ENCODE peak calls at places on chromosome 22, in eight cellular contexts. L is natural killer cell; Y is HFF-Myc; I is GM10248; K is thoracic aorta; H is mucosa of descending colon; W is CD8-positive, alpha-beta T cell; S is sigmoid colon. J is an unnamed sample.

GRCh38 chr22:44710474-44711235 is 8.7 kb downstream of the PRR5 start:
- DNase-seq in L (peak), S (no peak), H (peak), K (no peak), Y (no peak), W (peak), I (peak), J (no peak)

GRCh38 chr22:42353883-42354727 is 78.1 kb downstream of the NFAM1 start:
- DNase-seq in K (no peak), L (no peak), W (no peak), S (no peak), Y (peak), H (no peak), I (no peak), J (no peak)

GRCh38 chr22:25572708-25573161 is 8.3 kb downstream of the GRK3 start:
- DNase-seq in I (peak), H (no peak), K (no peak), L (no peak), S (no peak), Y (no peak), W (no peak), J (no peak)

GRCh38 chr22:27933186-27933983 is 14.3 kb upstream of the PITPNB start:
- DNase-seq in H (no peak), S (no peak), K (no peak), L (no peak), W (no peak), Y (no peak), I (no peak), J (no peak)

GRCh38 chr22:25167834-25168601 is 31.6 kb upstream of the CRYBB3 start:
- DNase-seq in I (no peak), S (peak), L (no peak), K (no peak), H (no peak), Y (no peak), W (no peak), J (no peak)

GRCh38 chr22:41565403-41566054 is 4.7 kb downstream of the CSDC2 start:
- DNase-seq in W (no peak), H (no peak), Y (peak), L (no peak), S (peak), I (no peak), K (no peak), J (no peak)

GRCh38 chr22:24695958-24696511 is 78.5 kb downstream of the PIWIL3 start:
- DNase-seq in W (no peak), H (no peak), I (no peak), L (no peak), S (no peak), K (no peak), Y (no peak), J (no peak)

GRCh38 chr22:46108564-46109473 is 41.5 kb upstream of the PPARA start:
- DNase-seq in S (peak), K (no peak), L (no peak), H (no peak), I (no peak), W (no peak), Y (no peak), J (no peak)

GRCh38 chr22:26589367-26589844 is 526 bp downstream of the TPST2 start:
- DNase-seq in L (peak), S (no peak), Y (no peak), H (peak), I (peak), K (no peak), W (no peak), J (peak)

GRCh38 chr22:45273452-45274075 is 11.2 kb upstream of the UPK3A start:
- DNase-seq in I (no peak), K (no peak), H (peak), W (no peak), Y (no peak), L (no peak), S (no peak), J (no peak)

GRCh38 chr22:30556388-30556787 is 9.8 kb upstream of the SEC14L6 start:
- DNase-seq in S (no peak), I (no peak), Y (no peak), L (no peak), K (no peak), W (no peak), H (no peak), J (no peak)
- TF ChIP-seq CTCF in S (no peak), I (no peak), Y (no peak), L (no peak), K (no peak), W (no peak), H (no peak), J (no peak)

DNA sequence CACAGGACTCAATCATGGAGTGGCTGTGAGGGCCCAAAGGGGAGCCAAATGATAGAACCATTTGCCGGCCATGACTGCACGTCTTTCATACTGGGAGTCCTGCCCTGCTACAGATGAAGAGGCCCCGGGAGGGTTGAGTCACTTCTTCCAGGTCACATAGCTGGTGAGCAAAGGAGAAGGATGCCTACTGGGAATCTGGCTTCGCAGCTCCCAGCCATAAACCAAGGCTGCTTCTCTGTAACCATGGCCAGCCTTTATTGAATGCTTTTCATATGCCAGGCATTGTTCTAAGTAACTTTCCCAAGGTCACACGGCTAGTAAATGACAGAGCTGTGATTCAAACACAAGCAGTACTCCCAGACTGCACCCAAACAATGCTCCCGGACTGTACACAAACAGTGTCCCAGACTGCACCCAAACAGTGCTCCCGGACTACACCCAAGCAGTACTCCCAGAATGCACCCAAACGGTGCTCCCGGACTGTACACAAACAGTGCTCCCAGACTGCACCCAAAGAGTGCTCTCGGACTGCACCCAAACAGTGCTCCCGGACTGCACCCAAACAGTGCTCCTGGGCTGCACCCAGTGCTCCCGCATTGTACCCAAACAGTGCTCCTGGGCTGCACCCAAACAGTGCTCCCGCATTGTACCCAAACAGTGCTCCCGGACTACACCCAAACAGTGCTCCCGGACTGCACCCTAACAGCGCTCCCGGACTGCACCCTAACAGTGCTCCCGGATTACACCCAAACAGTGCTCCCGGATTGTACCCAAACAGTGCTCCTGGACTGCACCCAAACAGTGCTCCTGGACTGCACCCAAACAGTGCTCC is 89.8 kb downstream of the FBXO7 start:
- DNase-seq in I (no peak), K (no peak), H (no peak), L (no peak), W (no peak), Y (no peak), S (peak), J (no peak)
- TF ChIP-seq CTCF in I (no peak), K (no peak), H (no peak), L (no peak), W (no peak), Y (no peak), S (no peak), J (no peak)

GRCh38 chr22:20093437-20093836 is 13.4 kb downstream of the DGCR8 start:
- DNase-seq in L (no peak), K (peak), I (no peak), H (peak), S (no peak), W (no peak), Y (no peak), J (no peak)

GRCh38 chr22:20096574-20097420 is 16.8 kb downstream of the DGCR8 start:
- DNase-seq in W (no peak), K (no peak), Y (no peak), H (no peak), L (no peak), I (no peak), S (no peak), J (no peak)

GRCh38 chr22:20094158-20094807 is 14.2 kb downstream of the DGCR8 start:
- DNase-seq in S (no peak), L (no peak), W (no peak), I (no peak), K (no peak), Y (no peak), H (peak), J (no peak)

GRCh38 chr22:20092477-20092854 is 12.4 kb downstream of the DGCR8 start:
- DNase-seq in H (peak), L (no peak), S (no peak), W (no peak), Y (no peak), I (no peak), K (no peak), J (no peak)

GRCh38 chr22:20095521-20095920 is 15.5 kb downstream of the DGCR8 start:
- DNase-seq in S (no peak), K (no peak), H (no peak), I (no peak), L (no peak), Y (no peak), W (no peak), J (no peak)
- TF ChIP-seq CTCF in S (no peak), K (no peak), H (no peak), I (no peak), L (no peak), Y (no peak), W (no peak), J (no peak)

DNA sequence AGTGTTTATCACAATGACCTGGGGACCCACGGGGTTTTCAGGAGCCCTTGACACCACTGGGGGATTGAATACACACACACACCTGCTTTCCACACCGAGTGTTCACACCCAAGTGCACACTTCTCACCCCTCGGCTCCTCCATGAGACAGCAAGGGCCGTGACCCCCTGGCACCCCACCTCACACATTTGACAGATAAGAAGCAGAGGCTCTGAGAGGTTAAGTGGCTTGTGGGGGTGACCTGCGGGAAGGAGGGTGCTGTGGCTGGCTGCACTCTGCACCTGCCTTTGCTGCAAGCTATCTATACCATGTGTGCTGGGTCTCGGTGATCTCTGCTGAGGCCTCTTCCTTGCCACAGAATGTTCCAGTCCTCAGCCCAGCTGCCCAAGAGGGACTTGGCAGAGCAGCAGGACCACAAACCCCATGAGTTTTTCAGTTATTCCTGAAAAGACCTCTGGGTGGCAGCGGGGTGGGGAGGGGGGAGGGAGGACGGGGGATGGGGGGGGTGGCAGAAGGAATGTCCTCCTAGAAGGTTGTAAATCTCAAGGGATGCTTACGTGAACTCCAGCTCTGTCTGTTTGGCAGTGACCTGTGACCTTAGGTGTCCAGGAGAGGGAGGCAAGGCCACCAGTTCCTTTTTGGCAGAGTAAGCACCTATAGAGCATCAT is 47.9 kb upstream of the RFPL3 start:
- DNase-seq in W (no peak), Y (no peak), I (no peak), S (no peak), L (no peak), K (no peak), H (no peak), J (no peak)
- TF ChIP-seq CTCF in W (no peak), Y (no peak), I (no peak), S (no peak), L (no peak), K (no peak), H (no peak), J (no peak)

GRCh38 chr22:23306438-23306921 is 126.2 kb downstream of the BCR start:
- DNase-seq in I (no peak), Y (no peak), K (no peak), S (no peak), W (no peak), L (no peak), H (no peak), J (no peak)
- TF ChIP-seq CTCF in I (no peak), Y (no peak), K (no peak), S (no peak), W (no peak), L (no peak), H (no peak), J (no peak)

DNA sequence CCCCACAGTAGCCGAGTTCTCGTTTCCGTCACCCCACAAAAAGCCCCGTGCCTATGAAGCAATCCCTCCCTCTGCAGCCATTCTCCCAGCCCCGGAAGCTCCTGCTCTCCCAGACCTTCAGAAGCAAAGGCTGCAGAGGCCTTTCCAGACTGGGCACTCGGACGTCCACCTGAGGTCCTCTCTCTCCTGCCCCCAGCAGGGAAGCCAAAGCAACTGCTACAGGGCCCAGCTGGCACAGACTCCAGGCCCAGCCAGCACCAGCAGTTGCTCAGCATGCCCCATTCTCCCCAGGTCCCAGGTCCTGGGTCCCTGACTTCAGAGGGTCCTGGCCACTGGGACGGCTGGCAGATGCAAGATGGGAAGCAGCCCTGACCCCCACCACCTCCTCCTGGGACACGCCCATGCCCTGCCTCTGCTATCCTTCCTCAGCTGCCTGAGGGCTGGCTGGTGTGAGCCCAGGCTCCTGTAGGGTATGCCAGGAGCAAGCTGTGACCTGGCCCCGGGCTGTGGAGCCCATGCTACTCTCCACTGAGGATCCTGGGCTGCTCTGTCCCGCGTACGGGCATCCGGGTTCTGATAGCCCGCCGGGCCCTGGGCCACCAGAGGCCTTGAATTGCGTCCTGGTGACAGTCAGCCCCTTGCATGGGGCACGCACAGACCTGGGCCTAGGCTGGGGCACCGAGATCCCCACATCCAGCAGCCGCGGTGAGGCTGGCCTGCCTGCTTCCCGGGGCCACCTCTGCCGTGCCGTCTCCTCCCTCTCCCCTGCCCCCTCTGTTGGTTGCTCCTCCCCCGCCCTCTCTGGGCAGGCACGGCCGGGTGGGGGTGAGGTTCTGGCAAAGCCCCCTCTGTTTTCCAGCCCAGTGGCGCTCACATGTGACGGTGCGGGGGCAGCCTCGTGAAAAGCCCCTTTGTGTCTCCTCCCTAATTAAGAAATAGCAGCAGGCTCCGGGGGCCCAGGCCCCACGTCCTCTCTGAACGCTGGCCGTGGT is 1310.3 kb downstream of the BRD1 start:
- DNase-seq in I (no peak), S (peak), Y (no peak), K (no peak), L (no peak), H (no peak), W (no peak), J (no peak)
- TF ChIP-seq CTCF in I (no peak), S (no peak), Y (no peak), K (no peak), L (no peak), H (no peak), W (no peak), J (peak)

GRCh38 chr22:17009640-17010291 is 1.7 kb upstream of the GAB4 start:
- DNase-seq in H (no peak), L (no peak), W (no peak), S (no peak), K (no peak), I (no peak), Y (no peak), J (no peak)
- TF ChIP-seq CTCF in H (no peak), L (no peak), W (no peak), S (no peak), K (no peak), I (peak), Y (no peak), J (no peak)

GRCh38 chr22:37823134-37823985 is at the start of gene GALR3:
- DNase-seq in K (no peak), L (no peak), W (no peak), H (no peak), Y (no peak), I (no peak), S (no peak), J (no peak)

GRCh38 chr22:37819100-37819433 is 4.1 kb upstream of the GALR3 start:
- DNase-seq in I (no peak), H (no peak), Y (no peak), L (no peak), W (no peak), K (no peak), S (no peak), J (no peak)

GRCh38 chr22:37820350-37820749 is 2.8 kb upstream of the GALR3 start:
- DNase-seq in L (no peak), S (no peak), K (no peak), H (no peak), Y (no peak), W (no peak), I (no peak), J (no peak)

GRCh38 chr22:37824674-37825641 is 1.8 kb downstream of the GALR3 start:
- DNase-seq in W (no peak), I (no peak), H (no peak), S (no peak), K (no peak), Y (no peak), L (no peak), J (peak)

GRCh38 chr22:37822079-37822833 is 926 bp upstream of the GALR3 start:
- DNase-seq in S (no peak), H (no peak), L (no peak), K (no peak), Y (no peak), W (no peak), I (no peak), J (no peak)
- TF ChIP-seq CTCF in S (no peak), H (no peak), L (no peak), K (no peak), Y (no peak), W (no peak), I (no peak), J (no peak)